ENCODE peak calls at places on chromosomes 3 and 15, in eight cellular contexts. O is cardiac fibroblast, M is GM12864, W is PC-3, H is gastrocnemius medialis, S is psoas muscle, B is fibroblast of pulmonary artery, F is astrocyte of the spinal cord. I is an unnamed sample.

GRCh38 chr15:73935547-73935946 is 9.3 kb downstream of the LOXL1 start:
- DNase-seq in F (no peak), O (no peak), H (no peak), S (peak), M (no peak), W (peak), B (peak), I (no peak)

GRCh38 chr15:75446146-75446545 is 5.3 kb downstream of the SIN3A start:
- DNase-seq in S (no peak), H (no peak), W (no peak), F (no peak), B (no peak), M (no peak), O (no peak), I (no peak)

GRCh38 chr3:56878046-56878445 is 76.3 kb upstream of the ARHGEF3 start:
- DNase-seq in O (peak), B (peak), F (peak), H (no peak), M (no peak), S (no peak), W (no peak), I (peak)

GRCh38 chr15:69090197-69090948 is 70.1 kb upstream of the GLCE start:
- DNase-seq in F (peak), O (peak), W (no peak), H (no peak), B (peak), M (no peak), S (no peak), I (no peak)

GRCh38 chr3:158085358-158085757 is 20.9 kb downstream of the SHOX2 start:
- DNase-seq in M (no peak), B (no peak), H (no peak), F (no peak), S (no peak), O (no peak), W (peak), I (no peak)

GRCh38 chr15:81843226-81843625 is 202.6 kb downstream of the MEX3B start:
- DNase-seq in F (no peak), O (no peak), W (no peak), M (peak), H (no peak), S (no peak), B (no peak), I (no peak)

GRCh38 chr3:112090899-112091586 is 4.9 kb downstream of the C3orf52 start:
- DNase-seq in S (no peak), W (peak), F (no peak), M (no peak), O (no peak), H (no peak), B (no peak), I (no peak)

GRCh38 chr15:95522533-95522932 is 808.0 kb upstream of the NR2F2 start:
- DNase-seq in O (no peak), S (no peak), H (no peak), M (no peak), F (no peak), B (peak), W (peak), I (no peak)

GRCh38 chr15:77538793-77539487 is 93.8 kb downstream of the LINGO1 start:
- DNase-seq in B (no peak), O (no peak), M (no peak), H (no peak), F (no peak), W (no peak), S (no peak), I (no peak)

GRCh38 chr15:65666257-65666656 is 44.5 kb downstream of the SLC24A1 start:
- DNase-seq in M (no peak), W (peak), S (no peak), F (peak), O (peak), H (no peak), B (peak), I (no peak)

GRCh38 chr3:132380979-132381944 is 36.0 kb upstream of the DNAJC13 start:
- DNase-seq in F (no peak), M (no peak), H (no peak), B (no peak), W (no peak), O (no peak), S (no peak), I (no peak)

GRCh38 chr15:49901867-49902775 is 216.9 kb downstream of the ATP8B4 start:
- DNase-seq in M (no peak), W (peak), B (peak), F (peak), H (no peak), O (peak), S (no peak), I (no peak)

GRCh38 chr15:79640206-79640605 is 208.1 kb downstream of the MINAR1 start:
- DNase-seq in W (peak), S (no peak), M (no peak), O (peak), F (peak), B (peak), H (no peak), I (no peak)

GRCh38 chr3:78734048-78734637 is 1033.7 kb downstream of the ROBO1 start:
- DNase-seq in M (no peak), S (no peak), W (peak), H (no peak), O (peak), F (peak), B (peak), I (no peak)

GRCh38 chr15:31263751-31264533 is 62.7 kb upstream of the KLF13 start:
- DNase-seq in M (peak), F (no peak), S (peak), W (no peak), B (no peak), O (no peak), H (peak), I (no peak)

GRCh38 chr15:77168616-77169015 is 97.7 kb upstream of the TSPAN3 start:
- DNase-seq in M (no peak), B (peak), S (no peak), F (peak), W (no peak), O (no peak), H (no peak), I (no peak)

GRCh38 chr15:71375934-71376333 is 260.7 kb downstream of the THSD4 start:
- DNase-seq in B (peak), W (no peak), S (no peak), F (no peak), M (no peak), H (no peak), O (peak), I (no peak)

GRCh38 chr3:107938128-107938527 is 152.7 kb downstream of the CD47 start:
- DNase-seq in W (peak), O (peak), F (peak), H (peak), B (peak), M (no peak), S (no peak), I (no peak)

GRCh38 chr3:168086541-168087260 is 9.0 kb downstream of the GOLIM4 start:
- DNase-seq in M (no peak), S (no peak), O (no peak), F (no peak), H (no peak), W (no peak), B (no peak), I (no peak)

GRCh38 chr15:38202356-38202755 is 50.3 kb upstream of the SPRED1 start:
- DNase-seq in W (peak), M (no peak), O (peak), F (no peak), B (no peak), S (no peak), H (no peak), I (no peak)

GRCh38 chr15:67189326-67190051 is 65.0 kb downstream of the AAGAB start:
- DNase-seq in B (no peak), H (peak), S (peak), M (no peak), W (no peak), F (no peak), O (no peak), I (peak)

GRCh38 chr15:43253431-43254403 is 13.0 kb downstream of the TGM5 start:
- DNase-seq in M (no peak), F (peak), O (peak), H (peak), B (peak), W (peak), S (peak), I (peak)

GRCh38 chr3:15384510-15385237 is 42.7 kb downstream of the METTL6 start:
- DNase-seq in W (no peak), S (no peak), B (no peak), F (no peak), H (no peak), O (peak), M (peak), I (peak)

GRCh38 chr15:57485869-57486268 is 105.8 kb upstream of the MYZAP start:
- DNase-seq in F (peak), M (no peak), S (no peak), W (peak), B (peak), O (peak), H (no peak), I (no peak)

GRCh38 chr3:98977520-98977919 is 76.0 kb upstream of the DCBLD2 start:
- DNase-seq in S (no peak), B (peak), W (peak), F (peak), H (no peak), O (peak), M (no peak), I (no peak)

DNA sequence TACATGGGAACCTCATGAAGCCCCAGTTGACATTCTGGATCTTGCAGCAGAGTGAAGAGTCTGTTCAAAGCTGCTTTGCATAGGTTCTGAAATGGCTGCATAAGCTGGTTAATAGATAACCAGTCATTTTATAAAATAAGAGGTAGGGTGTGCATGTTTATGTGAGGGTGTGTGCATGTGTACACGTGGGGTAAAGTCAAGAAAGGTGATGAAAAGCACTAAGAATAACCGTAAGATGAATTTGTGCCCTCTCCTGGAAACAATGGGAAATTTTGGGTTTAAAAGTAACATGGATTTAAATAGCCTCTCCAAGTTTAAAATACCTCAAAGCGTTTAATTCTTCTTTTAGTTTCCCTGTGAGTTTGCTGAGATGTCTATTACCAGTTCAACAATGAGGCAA is 33.0 kb downstream of the PAQR9 start:
- DNase-seq in H (no peak), S (no peak), M (no peak), O (peak), B (peak), W (no peak), F (no peak), I (no peak)
- TF ChIP-seq CTCF in H (no peak), S (no peak), M (no peak), O (no peak), B (no peak), W (peak), F (no peak), I (no peak)

DNA sequence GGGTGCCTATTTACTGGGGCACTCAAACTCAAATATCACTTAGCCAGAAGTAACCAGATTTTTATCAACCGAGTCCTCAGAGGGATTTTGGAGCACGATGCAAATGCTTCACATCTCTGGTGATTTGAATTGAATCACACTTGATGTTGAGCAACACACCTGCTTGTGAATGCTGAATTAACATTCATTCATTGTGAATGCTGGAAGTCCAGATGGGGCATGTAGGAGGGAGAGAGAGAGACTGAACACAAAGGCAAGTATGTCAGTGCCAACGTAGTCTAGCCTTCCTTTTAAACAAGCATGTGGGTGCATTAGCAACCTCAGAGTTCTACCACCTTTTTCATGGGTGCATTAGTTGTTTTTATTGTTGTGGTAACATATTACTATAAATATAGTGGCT is 156.2 kb downstream of the ADAMTSL3 start:
- DNase-seq in O (peak), M (no peak), H (no peak), S (no peak), B (no peak), W (no peak), F (no peak), I (no peak)
- TF ChIP-seq CTCF in O (no peak), M (no peak), H (no peak), S (no peak), B (no peak), W (no peak), F (no peak), I (no peak)

GRCh38 chr3:44420676-44421075 is 56.8 kb downstream of the ZNF445 start:
- DNase-seq in S (no peak), B (no peak), W (no peak), O (no peak), F (no peak), M (no peak), H (no peak), I (no peak)

GRCh38 chr3:44419923-44420650 is 57.4 kb downstream of the ZNF445 start:
- DNase-seq in F (no peak), W (no peak), S (no peak), H (no peak), M (no peak), O (no peak), B (no peak), I (no peak)

GRCh38 chr3:44416031-44417030 is 61.1 kb downstream of the ZNF445 start:
- DNase-seq in F (no peak), H (no peak), W (no peak), S (no peak), M (no peak), B (no peak), O (no peak), I (no peak)

GRCh38 chr3:44419159-44419922 is 58.1 kb downstream of the ZNF445 start:
- DNase-seq in S (no peak), B (no peak), F (no peak), H (no peak), O (no peak), M (no peak), W (no peak), I (no peak)

GRCh38 chr3:44418549-44418948 is 58.9 kb downstream of the ZNF445 start:
- DNase-seq in M (no peak), O (no peak), W (peak), F (no peak), H (no peak), B (no peak), S (no peak), I (no peak)
- TF ChIP-seq CTCF in M (peak), O (peak), W (peak), F (peak), H (no peak), B (peak), S (no peak), I (no peak)

DNA sequence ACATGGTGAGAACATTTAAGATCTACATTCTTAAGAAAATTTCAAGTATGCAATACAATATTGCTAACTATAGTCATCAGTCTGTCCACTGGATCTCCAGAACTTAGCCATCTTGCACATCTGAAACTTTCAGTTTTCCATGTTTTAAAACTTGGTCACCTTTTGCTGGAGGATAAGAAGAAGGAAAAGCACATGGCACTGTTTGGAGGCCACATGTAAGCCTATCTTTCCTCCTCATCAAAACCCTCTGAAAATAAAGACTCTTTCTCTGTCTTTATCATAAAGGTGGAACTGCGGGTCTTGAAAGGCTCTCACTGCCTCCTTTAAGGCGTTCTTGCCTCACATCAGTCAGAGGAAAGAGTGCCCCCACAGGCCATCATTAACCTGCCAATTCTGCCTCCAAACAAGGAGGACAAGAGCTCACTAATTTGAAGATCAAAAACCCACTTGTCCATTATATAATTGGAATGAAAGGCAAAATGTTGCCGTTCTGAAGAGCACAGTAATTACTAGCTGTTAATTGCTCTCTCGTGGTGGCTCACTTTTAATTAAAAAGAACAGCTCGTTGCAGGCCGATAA is 157.8 kb downstream of the MECOM start:
- DNase-seq in H (no peak), O (no peak), F (no peak), B (no peak), W (peak), S (no peak), M (no peak), I (no peak)
- TF ChIP-seq CTCF in H (no peak), O (no peak), F (no peak), B (no peak), W (peak), S (no peak), M (peak), I (no peak)

GRCh38 chr3:169552533-169552932 is 111.0 kb downstream of the MECOM start:
- DNase-seq in W (peak), H (no peak), B (peak), S (no peak), O (peak), M (no peak), F (peak), I (no peak)
- TF ChIP-seq CTCF in W (no peak), H (no peak), B (no peak), S (no peak), O (no peak), M (no peak), F (no peak), I (no peak)

DNA sequence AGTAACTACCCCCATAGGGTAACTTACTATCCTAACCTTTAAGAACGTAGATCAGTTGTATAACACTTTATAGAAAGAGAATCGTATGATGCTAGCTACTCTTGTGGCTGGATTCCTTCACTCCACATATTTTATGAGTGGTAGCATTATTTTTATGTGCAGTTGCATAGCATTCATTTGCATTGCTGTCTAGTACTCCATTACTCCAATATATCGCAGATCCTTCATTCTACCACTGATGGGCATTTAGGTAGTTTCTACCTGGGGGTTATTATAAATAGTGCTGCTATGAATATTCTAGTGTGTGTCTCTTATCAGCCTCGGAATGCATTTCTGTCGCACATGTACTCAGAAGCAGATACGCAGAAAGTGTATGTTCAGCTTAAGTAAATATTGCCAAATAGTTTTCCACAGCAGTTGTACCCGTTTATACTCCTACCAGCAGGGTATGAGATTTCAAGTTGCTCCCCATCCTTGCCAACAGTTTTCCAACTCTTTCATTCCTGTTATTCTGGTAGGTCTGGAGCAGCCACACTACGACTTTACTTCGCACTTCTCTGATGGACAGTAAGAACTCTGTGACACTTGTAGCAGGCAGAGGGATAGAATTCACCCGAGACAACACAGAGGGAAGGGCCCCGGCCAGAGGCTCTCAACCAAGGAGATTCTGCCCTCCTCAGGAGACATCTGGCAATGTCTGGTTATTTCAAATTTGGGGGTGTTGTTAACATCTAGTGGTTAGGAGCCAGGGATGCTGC is 9.8 kb upstream of the VGLL4 start:
- DNase-seq in F (no peak), H (no peak), W (no peak), S (no peak), B (no peak), O (no peak), M (no peak), I (no peak)
- TF ChIP-seq CTCF in F (no peak), H (no peak), W (peak), S (peak), B (no peak), O (no peak), M (peak), I (no peak)